ENCODE peak calls at places on chromosomes 5 and 9, in five cellular contexts. One of them, this sample, is unnamed.

GRCh38 chr5:54580997-54581741 is 63.6 kb downstream of the SNX18 start:
- DNase-seq in GM10248: no peak
- DNase-seq in CD4-positive, alpha-beta T cell: no peak
- DNase-seq in foreskin keratinocyte: no peak
- DNase-seq in neural progenitor cell: no peak
- DNase-seq in this sample: no peak

GRCh38 chr5:80860934-80861613 is 99.1 kb upstream of the RASGRF2 start:
- DNase-seq in neural progenitor cell: no peak
- DNase-seq in CD4-positive, alpha-beta T cell: no peak
- DNase-seq in GM10248: no peak
- DNase-seq in foreskin keratinocyte: no peak
- DNase-seq in this sample: no peak

GRCh38 chr5:14240366-14240765 is 97.2 kb downstream of the TRIO start:
- DNase-seq in CD4-positive, alpha-beta T cell: no peak
- DNase-seq in neural progenitor cell: no peak
- DNase-seq in GM10248: no peak
- DNase-seq in foreskin keratinocyte: no peak
- DNase-seq in this sample: no peak

GRCh38 chr9:4315582-4316215 is 15.8 kb upstream of the GLIS3 start:
- DNase-seq in foreskin keratinocyte: peak
- DNase-seq in GM10248: peak
- DNase-seq in neural progenitor cell: peak
- DNase-seq in CD4-positive, alpha-beta T cell: peak
- DNase-seq in this sample: peak

GRCh38 chr5:97986069-97986468 is 787.4 kb upstream of the RGMB start:
- DNase-seq in CD4-positive, alpha-beta T cell: no peak
- DNase-seq in neural progenitor cell: peak
- DNase-seq in foreskin keratinocyte: peak
- DNase-seq in GM10248: no peak
- DNase-seq in this sample: no peak

GRCh38 chr9:38066907-38067610 is 2.0 kb downstream of the SHB start:
- DNase-seq in foreskin keratinocyte: no peak
- DNase-seq in GM10248: no peak
- DNase-seq in neural progenitor cell: peak
- DNase-seq in CD4-positive, alpha-beta T cell: peak
- DNase-seq in this sample: no peak

GRCh38 chr9:277595-278330 is 63.1 kb downstream of the DOCK8 start:
- DNase-seq in GM10248: no peak
- DNase-seq in neural progenitor cell: no peak
- DNase-seq in CD4-positive, alpha-beta T cell: no peak
- DNase-seq in foreskin keratinocyte: no peak
- DNase-seq in this sample: no peak

GRCh38 chr5:82601862-82602261 is 323.7 kb upstream of the RPS23 start:
- DNase-seq in CD4-positive, alpha-beta T cell: no peak
- DNase-seq in foreskin keratinocyte: no peak
- DNase-seq in neural progenitor cell: no peak
- DNase-seq in GM10248: no peak
- DNase-seq in this sample: no peak

GRCh38 chr5:158769702-158770101 is 330.0 kb downstream of the EBF1 start:
- DNase-seq in foreskin keratinocyte: no peak
- DNase-seq in CD4-positive, alpha-beta T cell: no peak
- DNase-seq in GM10248: no peak
- DNase-seq in neural progenitor cell: no peak
- DNase-seq in this sample: no peak

GRCh38 chr5:152542741-152543140 is 137.7 kb upstream of the NMUR2 start:
- DNase-seq in neural progenitor cell: peak
- DNase-seq in foreskin keratinocyte: peak
- DNase-seq in CD4-positive, alpha-beta T cell: no peak
- DNase-seq in GM10248: no peak
- DNase-seq in this sample: no peak

GRCh38 chr9:4050686-4051315 is 249.1 kb downstream of the GLIS3 start:
- DNase-seq in CD4-positive, alpha-beta T cell: no peak
- DNase-seq in neural progenitor cell: peak
- DNase-seq in GM10248: no peak
- DNase-seq in foreskin keratinocyte: no peak
- DNase-seq in this sample: no peak

GRCh38 chr9:17520264-17521058 is 58.4 kb upstream of the SH3GL2 start:
- DNase-seq in CD4-positive, alpha-beta T cell: no peak
- DNase-seq in neural progenitor cell: peak
- DNase-seq in GM10248: no peak
- DNase-seq in foreskin keratinocyte: no peak
- DNase-seq in this sample: no peak

GRCh38 chr9:17519761-17520160 is 59.1 kb upstream of the SH3GL2 start:
- DNase-seq in foreskin keratinocyte: no peak
- DNase-seq in neural progenitor cell: no peak
- DNase-seq in CD4-positive, alpha-beta T cell: no peak
- DNase-seq in GM10248: no peak
- DNase-seq in this sample: no peak

DNA sequence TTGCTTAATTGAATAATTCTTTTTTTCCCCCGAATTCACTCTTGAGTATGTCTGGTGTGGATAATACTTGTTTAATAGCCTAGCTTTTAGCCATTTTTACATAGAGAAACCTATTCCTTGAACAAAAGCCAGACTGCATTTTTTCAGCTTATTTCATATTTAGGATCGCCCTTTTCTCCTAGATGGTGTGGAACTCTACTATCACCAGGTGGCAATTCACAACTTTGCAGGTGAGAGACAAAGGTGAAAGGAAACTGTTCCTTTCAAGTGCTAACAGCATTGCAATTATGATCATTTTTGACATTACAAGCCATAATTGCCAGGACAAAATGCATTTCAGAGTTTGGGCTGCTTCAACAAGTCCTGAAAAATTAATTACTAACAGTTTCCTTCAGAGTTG is 57.4 kb upstream of the SH3GL2 start:
- DNase-seq in neural progenitor cell: no peak
- DNase-seq in GM10248: no peak
- DNase-seq in CD4-positive, alpha-beta T cell: no peak
- DNase-seq in foreskin keratinocyte: no peak
- DNase-seq in this sample: no peak
- TF ChIP-seq CTCF in neural progenitor cell: no peak
- TF ChIP-seq CTCF in GM10248: no peak
- TF ChIP-seq CTCF in CD4-positive, alpha-beta T cell: no peak
- TF ChIP-seq CTCF in foreskin keratinocyte: peak
- TF ChIP-seq CTCF in this sample: no peak

DNA sequence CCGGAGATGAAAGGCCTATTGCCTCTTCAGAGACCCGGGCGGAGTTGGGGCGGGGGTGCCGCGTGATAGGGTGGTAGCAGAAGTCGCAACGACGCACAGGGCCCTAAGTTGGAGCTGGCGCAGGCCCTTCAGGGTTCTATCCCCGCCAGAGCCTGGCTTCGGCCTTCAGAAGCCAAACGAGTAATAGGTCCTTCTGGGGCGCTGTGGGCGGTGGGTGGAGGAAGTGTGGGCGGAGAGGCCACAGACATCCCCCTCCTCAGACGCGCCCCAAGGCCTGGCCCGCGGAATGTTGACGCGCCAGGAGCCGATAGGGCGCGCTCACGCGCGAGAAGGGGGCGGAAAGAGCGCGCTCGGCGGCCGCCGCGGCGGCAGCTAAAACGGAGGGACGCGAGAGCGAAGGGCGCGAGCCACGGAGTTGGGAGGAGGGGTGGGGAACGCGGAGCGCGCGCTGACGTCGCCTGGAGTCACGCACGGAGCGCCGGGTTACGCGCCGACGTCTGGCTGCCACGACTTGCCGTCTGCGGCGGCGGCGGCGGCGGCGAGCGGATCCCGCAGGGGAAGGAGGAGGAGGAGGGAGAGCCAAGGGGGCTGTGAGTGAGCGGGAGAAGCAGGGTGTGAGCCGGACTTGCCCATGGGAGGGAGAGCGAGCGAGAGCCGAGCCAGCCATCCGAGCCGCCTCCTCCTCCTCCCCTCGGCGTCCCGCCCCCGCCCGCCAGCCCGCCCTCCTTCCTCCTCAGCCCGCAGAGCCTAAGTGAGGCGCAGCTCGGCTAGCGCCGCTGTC is 6.4 kb upstream of the PURA start:
- DNase-seq in neural progenitor cell: peak
- DNase-seq in CD4-positive, alpha-beta T cell: peak
- DNase-seq in GM10248: peak
- DNase-seq in foreskin keratinocyte: peak
- DNase-seq in this sample: peak
- TF ChIP-seq CTCF in neural progenitor cell: peak
- TF ChIP-seq CTCF in CD4-positive, alpha-beta T cell: peak
- TF ChIP-seq CTCF in GM10248: peak
- TF ChIP-seq CTCF in foreskin keratinocyte: peak
- TF ChIP-seq CTCF in this sample: peak

GRCh38 chr5:32174011-32174866 is at the start of gene GOLPH3:
- DNase-seq in GM10248: peak
- DNase-seq in foreskin keratinocyte: peak
- DNase-seq in neural progenitor cell: peak
- DNase-seq in CD4-positive, alpha-beta T cell: peak
- DNase-seq in this sample: peak
- TF ChIP-seq CTCF in GM10248: no peak
- TF ChIP-seq CTCF in foreskin keratinocyte: peak
- TF ChIP-seq CTCF in neural progenitor cell: no peak
- TF ChIP-seq CTCF in CD4-positive, alpha-beta T cell: no peak
- TF ChIP-seq CTCF in this sample: no peak

GRCh38 chr5:136066705-136067271 is 38.0 kb downstream of the TGFBI start:
- DNase-seq in neural progenitor cell: no peak
- DNase-seq in CD4-positive, alpha-beta T cell: no peak
- DNase-seq in GM10248: no peak
- DNase-seq in foreskin keratinocyte: peak
- DNase-seq in this sample: no peak
- TF ChIP-seq CTCF in neural progenitor cell: no peak
- TF ChIP-seq CTCF in CD4-positive, alpha-beta T cell: no peak
- TF ChIP-seq CTCF in GM10248: no peak
- TF ChIP-seq CTCF in foreskin keratinocyte: peak
- TF ChIP-seq CTCF in this sample: no peak

DNA sequence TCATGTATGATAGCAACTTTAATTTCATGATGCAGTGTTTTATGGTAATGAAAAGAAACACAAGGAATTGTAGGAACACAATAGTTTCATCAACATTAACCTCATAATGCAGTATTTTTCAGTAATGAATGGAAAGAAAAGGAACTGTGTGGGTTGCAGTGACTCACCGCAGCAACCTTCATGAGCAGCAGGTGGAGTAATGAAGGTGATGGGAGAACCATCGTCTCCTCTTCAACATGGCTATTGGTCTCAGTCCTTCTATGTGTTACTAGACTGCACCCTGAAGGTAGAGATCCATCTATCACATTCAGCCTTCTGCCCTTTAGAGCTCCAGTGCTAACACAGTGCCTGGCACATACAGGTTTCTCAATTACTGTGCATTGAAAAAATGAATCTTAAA is 58.0 kb downstream of the TMEM215 start:
- DNase-seq in GM10248: no peak
- DNase-seq in foreskin keratinocyte: no peak
- DNase-seq in CD4-positive, alpha-beta T cell: no peak
- DNase-seq in neural progenitor cell: no peak
- DNase-seq in this sample: no peak
- TF ChIP-seq CTCF in GM10248: no peak
- TF ChIP-seq CTCF in foreskin keratinocyte: peak
- TF ChIP-seq CTCF in CD4-positive, alpha-beta T cell: no peak
- TF ChIP-seq CTCF in neural progenitor cell: no peak
- TF ChIP-seq CTCF in this sample: no peak

DNA sequence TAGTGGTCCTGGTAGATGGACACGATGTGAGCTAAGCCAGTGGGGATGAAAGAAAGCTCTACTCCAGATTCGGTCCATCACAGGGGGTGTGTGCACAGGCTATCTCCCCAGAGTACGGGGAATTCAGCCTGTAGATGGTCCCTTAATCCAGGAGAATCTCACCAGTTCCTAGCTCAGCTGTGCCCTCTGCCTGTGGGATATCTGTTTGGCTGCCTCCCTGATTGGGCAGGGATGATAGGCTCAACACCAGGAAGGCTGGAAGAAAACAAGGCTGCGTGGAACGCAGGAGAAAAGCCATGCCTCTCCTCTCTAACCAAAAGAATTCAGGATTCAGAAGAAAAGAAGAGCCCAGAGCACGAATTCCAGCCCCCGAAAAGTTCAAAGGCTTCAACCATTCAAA is 40.9 kb downstream of the VLDLR start:
- DNase-seq in neural progenitor cell: peak
- DNase-seq in foreskin keratinocyte: no peak
- DNase-seq in GM10248: no peak
- DNase-seq in CD4-positive, alpha-beta T cell: no peak
- DNase-seq in this sample: no peak
- TF ChIP-seq CTCF in neural progenitor cell: peak
- TF ChIP-seq CTCF in foreskin keratinocyte: peak
- TF ChIP-seq CTCF in GM10248: no peak
- TF ChIP-seq CTCF in CD4-positive, alpha-beta T cell: no peak
- TF ChIP-seq CTCF in this sample: no peak

GRCh38 chr9:110021891-110022290 is 186.1 kb downstream of the C9orf152 start:
- DNase-seq in CD4-positive, alpha-beta T cell: no peak
- DNase-seq in neural progenitor cell: peak
- DNase-seq in foreskin keratinocyte: no peak
- DNase-seq in GM10248: peak
- DNase-seq in this sample: peak

GRCh38 chr9:110013064-110013463 is 194.9 kb downstream of the C9orf152 start:
- DNase-seq in foreskin keratinocyte: no peak
- DNase-seq in neural progenitor cell: no peak
- DNase-seq in GM10248: no peak
- DNase-seq in CD4-positive, alpha-beta T cell: no peak
- DNase-seq in this sample: no peak

GRCh38 chr9:110015759-110016158 is 192.2 kb downstream of the C9orf152 start:
- DNase-seq in neural progenitor cell: no peak
- DNase-seq in foreskin keratinocyte: peak
- DNase-seq in GM10248: no peak
- DNase-seq in CD4-positive, alpha-beta T cell: no peak
- DNase-seq in this sample: no peak

DNA sequence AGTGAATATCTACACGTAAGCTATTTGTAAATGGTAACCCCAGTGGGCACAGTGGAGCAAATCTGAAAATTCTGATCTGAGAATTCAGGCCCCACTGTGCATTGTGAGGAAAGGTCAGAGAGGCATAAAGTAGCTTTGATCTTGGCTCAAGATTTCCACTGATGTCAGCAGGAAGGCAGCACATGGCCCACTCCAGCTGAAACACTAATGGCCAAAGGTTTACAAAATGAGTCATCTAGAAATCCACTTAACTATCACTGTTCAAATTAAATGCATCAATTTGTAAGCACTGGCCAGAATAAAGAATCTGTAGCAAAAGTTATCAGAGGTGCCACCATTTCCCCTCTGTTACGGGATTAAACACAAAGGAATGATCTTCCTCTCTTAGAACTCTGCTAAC is 191.6 kb downstream of the C9orf152 start:
- DNase-seq in GM10248: no peak
- DNase-seq in neural progenitor cell: no peak
- DNase-seq in foreskin keratinocyte: peak
- DNase-seq in CD4-positive, alpha-beta T cell: no peak
- DNase-seq in this sample: no peak
- TF ChIP-seq CTCF in GM10248: no peak
- TF ChIP-seq CTCF in neural progenitor cell: no peak
- TF ChIP-seq CTCF in foreskin keratinocyte: no peak
- TF ChIP-seq CTCF in CD4-positive, alpha-beta T cell: no peak
- TF ChIP-seq CTCF in this sample: no peak